ENCODE peak calls at places on chromosomes 11 and 22, in four cellular contexts. U is GM20000, A is cardiac fibroblast, N is anterior cingulate cortex. M is an unnamed sample.

GRCh38 chr11:59511675-59512074 is 336 bp downstream of the OR4D9 start:
- DNase-seq in U (no peak), A (no peak), N (no peak), M (no peak)

GRCh38 chr11:75450826-75451783 is 18.1 kb upstream of the KLHL35 start:
- DNase-seq in U (no peak), A (no peak), N (no peak), M (peak)

GRCh38 chr11:8354622-8355417 is 91.1 kb upstream of the LMO1 start:
- DNase-seq in N (peak), U (no peak), A (no peak), M (peak)

GRCh38 chr11:77065878-77066228 is 918 bp upstream of the CAPN5 start:
- DNase-seq in N (no peak), U (peak), A (peak), M (peak)

GRCh38 chr22:42328130-42328821 is 57.8 kb upstream of the TCF20 start:
- DNase-seq in U (no peak), N (no peak), A (no peak), M (no peak)

GRCh38 chr22:44550666-44551491 is 52.8 kb upstream of the RTL6 start:
- DNase-seq in U (peak), N (no peak), A (peak), M (peak)

GRCh38 chr11:116694815-116695590 is 77.8 kb downstream of the BUD13 start:
- DNase-seq in N (no peak), A (no peak), U (no peak), M (no peak)

GRCh38 chr22:50622723-50623327 is 5.1 kb downstream of the ARSA start:
- DNase-seq in A (no peak), U (no peak), N (no peak), M (no peak)

GRCh38 chr11:100789500-100789899 is 102.4 kb downstream of the ARHGAP42 start:
- DNase-seq in A (peak), U (no peak), N (no peak), M (no peak)

GRCh38 chr22:22072169-22072836 is 89.7 kb upstream of the TOP3B start:
- DNase-seq in A (no peak), U (no peak), N (no peak), M (no peak)

GRCh38 chr11:706439-706956 is 467 bp downstream of the EPS8L2 start:
- DNase-seq in U (peak), N (no peak), A (peak), M (peak)

M was measured in adipocyte.